ENCODE peak calls at places on chromosomes 5 and 9, in ten cellular contexts. One of them, this sample, is unnamed.

GRCh38 chr5:178788381-178789085 is 58.1 kb upstream of the ZNF354A start:
- DNase-seq in ELF-1: no peak
- DNase-seq in CD8-positive, alpha-beta memory T cell: no peak
- DNase-seq in Right ventricle myocardium superior: no peak
- DNase-seq in GM19239: no peak
- DNase-seq in left cardiac atrium: no peak
- DNase-seq in activated T-helper 1 cell treated with Interleukin-2 at 50 U/mL for 16 hours: no peak
- DNase-seq in GM04504: no peak
- DNase-seq in central memory CD8-positive, alpha-beta T cell: no peak
- DNase-seq in CD8-positive, alpha-beta T cell: no peak
- DNase-seq in this sample: no peak

GRCh38 chr5:105414067-105414466 is 1851.5 kb upstream of the NUDT12 start:
- DNase-seq in ELF-1: no peak
- DNase-seq in CD8-positive, alpha-beta T cell: no peak
- DNase-seq in central memory CD8-positive, alpha-beta T cell: no peak
- DNase-seq in CD8-positive, alpha-beta memory T cell: no peak
- DNase-seq in left cardiac atrium: no peak
- DNase-seq in Right ventricle myocardium superior: no peak
- DNase-seq in activated T-helper 1 cell treated with Interleukin-2 at 50 U/mL for 16 hours: no peak
- DNase-seq in GM04504: no peak
- DNase-seq in GM19239: no peak
- DNase-seq in this sample: no peak

GRCh38 chr5:2140501-2140900 is 257.8 kb upstream of the IRX4 start:
- DNase-seq in activated T-helper 1 cell treated with Interleukin-2 at 50 U/mL for 16 hours: no peak
- DNase-seq in GM19239: no peak
- DNase-seq in left cardiac atrium: no peak
- DNase-seq in Right ventricle myocardium superior: no peak
- DNase-seq in CD8-positive, alpha-beta memory T cell: no peak
- DNase-seq in CD8-positive, alpha-beta T cell: no peak
- DNase-seq in central memory CD8-positive, alpha-beta T cell: no peak
- DNase-seq in GM04504: no peak
- DNase-seq in ELF-1: no peak
- DNase-seq in this sample: no peak

GRCh38 chr9:121271368-121272351 is 3.7 kb downstream of the GSN start:
- DNase-seq in left cardiac atrium: peak; percentile 51
- DNase-seq in central memory CD8-positive, alpha-beta T cell: no peak
- DNase-seq in activated T-helper 1 cell treated with Interleukin-2 at 50 U/mL for 16 hours: no peak
- DNase-seq in CD8-positive, alpha-beta T cell: no peak
- DNase-seq in GM19239: no peak
- DNase-seq in Right ventricle myocardium superior: peak; percentile 72
- DNase-seq in ELF-1: no peak
- DNase-seq in CD8-positive, alpha-beta memory T cell: no peak
- DNase-seq in GM04504: no peak
- DNase-seq in this sample: no peak

GRCh38 chr5:142324871-142325676 is at the start of gene SPRY4:
- DNase-seq in GM19239: peak; percentile 70
- DNase-seq in left cardiac atrium: peak; percentile 95
- DNase-seq in CD8-positive, alpha-beta T cell: peak; percentile 87
- DNase-seq in activated T-helper 1 cell treated with Interleukin-2 at 50 U/mL for 16 hours: peak; percentile 69
- DNase-seq in ELF-1: peak; percentile 99
- DNase-seq in GM04504: peak; percentile 96
- DNase-seq in CD8-positive, alpha-beta memory T cell: peak; percentile 81
- DNase-seq in Right ventricle myocardium superior: peak; percentile 95
- DNase-seq in central memory CD8-positive, alpha-beta T cell: peak; percentile 33
- DNase-seq in this sample: peak; percentile 99

GRCh38 chr5:89263846-89264245 is 380.9 kb upstream of the MEF2C start:
- DNase-seq in GM19239: no peak
- DNase-seq in CD8-positive, alpha-beta T cell: no peak
- DNase-seq in Right ventricle myocardium superior: no peak
- DNase-seq in left cardiac atrium: no peak
- DNase-seq in CD8-positive, alpha-beta memory T cell: no peak
- DNase-seq in activated T-helper 1 cell treated with Interleukin-2 at 50 U/mL for 16 hours: no peak
- DNase-seq in GM04504: no peak
- DNase-seq in ELF-1: no peak
- DNase-seq in central memory CD8-positive, alpha-beta T cell: no peak
- DNase-seq in this sample: no peak

GRCh38 chr5:56269216-56269927 is 36.2 kb upstream of the ANKRD55 start:
- DNase-seq in GM04504: no peak
- DNase-seq in GM19239: peak; percentile 44
- DNase-seq in activated T-helper 1 cell treated with Interleukin-2 at 50 U/mL for 16 hours: no peak
- DNase-seq in ELF-1: peak; percentile 44
- DNase-seq in CD8-positive, alpha-beta T cell: no peak
- DNase-seq in CD8-positive, alpha-beta memory T cell: no peak
- DNase-seq in central memory CD8-positive, alpha-beta T cell: no peak
- DNase-seq in left cardiac atrium: no peak
- DNase-seq in Right ventricle myocardium superior: no peak
- DNase-seq in this sample: peak; percentile 38

GRCh38 chr5:96936431-96937221 is 746 bp downstream of the LNPEP start:
- DNase-seq in CD8-positive, alpha-beta T cell: peak; percentile 72
- DNase-seq in ELF-1: peak; percentile 40
- DNase-seq in GM04504: no peak
- DNase-seq in left cardiac atrium: peak; percentile 46
- DNase-seq in activated T-helper 1 cell treated with Interleukin-2 at 50 U/mL for 16 hours: peak; percentile 28
- DNase-seq in Right ventricle myocardium superior: peak; percentile 54
- DNase-seq in CD8-positive, alpha-beta memory T cell: peak; percentile 41
- DNase-seq in GM19239: no peak
- DNase-seq in central memory CD8-positive, alpha-beta T cell: peak; percentile 20
- DNase-seq in this sample: peak; percentile 45

GRCh38 chr9:121871431-121872025 is 220.1 kb downstream of the DAB2IP start:
- DNase-seq in GM04504: no peak
- DNase-seq in central memory CD8-positive, alpha-beta T cell: no peak
- DNase-seq in activated T-helper 1 cell treated with Interleukin-2 at 50 U/mL for 16 hours: no peak
- DNase-seq in CD8-positive, alpha-beta memory T cell: no peak
- DNase-seq in GM19239: no peak
- DNase-seq in Right ventricle myocardium superior: no peak
- DNase-seq in left cardiac atrium: no peak
- DNase-seq in ELF-1: no peak
- DNase-seq in CD8-positive, alpha-beta T cell: no peak
- DNase-seq in this sample: no peak

GRCh38 chr9:18857769-18858168 is 175.2 kb downstream of the SAXO1 start:
- DNase-seq in activated T-helper 1 cell treated with Interleukin-2 at 50 U/mL for 16 hours: no peak
- DNase-seq in Right ventricle myocardium superior: no peak
- DNase-seq in left cardiac atrium: no peak
- DNase-seq in GM19239: no peak
- DNase-seq in CD8-positive, alpha-beta T cell: no peak
- DNase-seq in CD8-positive, alpha-beta memory T cell: no peak
- DNase-seq in central memory CD8-positive, alpha-beta T cell: no peak
- DNase-seq in GM04504: peak; percentile 34
- DNase-seq in ELF-1: no peak
- DNase-seq in this sample: no peak

GRCh38 chr9:27395484-27395921 is 98.6 kb upstream of the EQTN start:
- DNase-seq in GM04504: no peak
- DNase-seq in ELF-1: peak; percentile 14
- DNase-seq in Right ventricle myocardium superior: no peak
- DNase-seq in CD8-positive, alpha-beta T cell: no peak
- DNase-seq in activated T-helper 1 cell treated with Interleukin-2 at 50 U/mL for 16 hours: no peak
- DNase-seq in GM19239: no peak
- DNase-seq in CD8-positive, alpha-beta memory T cell: no peak
- DNase-seq in central memory CD8-positive, alpha-beta T cell: no peak
- DNase-seq in left cardiac atrium: no peak
- DNase-seq in this sample: no peak

GRCh38 chr5:135885031-135885430 is 10.6 kb downstream of the IL9 start:
- DNase-seq in Right ventricle myocardium superior: no peak
- DNase-seq in central memory CD8-positive, alpha-beta T cell: no peak
- DNase-seq in activated T-helper 1 cell treated with Interleukin-2 at 50 U/mL for 16 hours: no peak
- DNase-seq in GM19239: no peak
- DNase-seq in GM04504: no peak
- DNase-seq in left cardiac atrium: no peak
- DNase-seq in ELF-1: no peak
- DNase-seq in CD8-positive, alpha-beta T cell: no peak
- DNase-seq in CD8-positive, alpha-beta memory T cell: no peak
- DNase-seq in this sample: no peak

GRCh38 chr9:6126377-6126776 is 89.2 kb upstream of the IL33 start:
- DNase-seq in CD8-positive, alpha-beta T cell: no peak
- DNase-seq in GM04504: no peak
- DNase-seq in ELF-1: peak; percentile 10
- DNase-seq in central memory CD8-positive, alpha-beta T cell: no peak
- DNase-seq in Right ventricle myocardium superior: no peak
- DNase-seq in GM19239: no peak
- DNase-seq in left cardiac atrium: no peak
- DNase-seq in CD8-positive, alpha-beta memory T cell: no peak
- DNase-seq in activated T-helper 1 cell treated with Interleukin-2 at 50 U/mL for 16 hours: no peak
- DNase-seq in this sample: no peak

GRCh38 chr5:1963941-1964451 is 81.3 kb upstream of the IRX4 start:
- DNase-seq in GM19239: no peak
- DNase-seq in GM04504: no peak
- DNase-seq in left cardiac atrium: no peak
- DNase-seq in ELF-1: no peak
- DNase-seq in central memory CD8-positive, alpha-beta T cell: no peak
- DNase-seq in activated T-helper 1 cell treated with Interleukin-2 at 50 U/mL for 16 hours: no peak
- DNase-seq in Right ventricle myocardium superior: no peak
- DNase-seq in CD8-positive, alpha-beta T cell: no peak
- DNase-seq in CD8-positive, alpha-beta memory T cell: no peak
- DNase-seq in this sample: no peak

GRCh38 chr5:132663771-132664695 is 6.1 kb downstream of the IL13 start:
- DNase-seq in ELF-1: no peak
- DNase-seq in Right ventricle myocardium superior: no peak
- DNase-seq in central memory CD8-positive, alpha-beta T cell: no peak
- DNase-seq in CD8-positive, alpha-beta memory T cell: peak; percentile 31
- DNase-seq in left cardiac atrium: no peak
- DNase-seq in GM04504: no peak
- DNase-seq in GM19239: peak; percentile 69
- DNase-seq in activated T-helper 1 cell treated with Interleukin-2 at 50 U/mL for 16 hours: no peak
- DNase-seq in CD8-positive, alpha-beta T cell: no peak
- DNase-seq in this sample: no peak

GRCh38 chr9:995192-995591 is 18.7 kb downstream of the DMRT3 start:
- DNase-seq in GM19239: no peak
- DNase-seq in central memory CD8-positive, alpha-beta T cell: no peak
- DNase-seq in Right ventricle myocardium superior: no peak
- DNase-seq in CD8-positive, alpha-beta T cell: no peak
- DNase-seq in GM04504: no peak
- DNase-seq in activated T-helper 1 cell treated with Interleukin-2 at 50 U/mL for 16 hours: no peak
- DNase-seq in ELF-1: no peak
- DNase-seq in left cardiac atrium: no peak
- DNase-seq in CD8-positive, alpha-beta memory T cell: no peak
- DNase-seq in this sample: no peak

GRCh38 chr5:126395198-126395597 is 28.0 kb upstream of the GRAMD2B start:
- DNase-seq in CD8-positive, alpha-beta T cell: no peak
- DNase-seq in ELF-1: peak; percentile 30
- DNase-seq in Right ventricle myocardium superior: no peak
- DNase-seq in GM19239: no peak
- DNase-seq in left cardiac atrium: no peak
- DNase-seq in central memory CD8-positive, alpha-beta T cell: no peak
- DNase-seq in activated T-helper 1 cell treated with Interleukin-2 at 50 U/mL for 16 hours: no peak
- DNase-seq in GM04504: no peak
- DNase-seq in CD8-positive, alpha-beta memory T cell: no peak
- DNase-seq in this sample: no peak

GRCh38 chr9:109440797-109441287 is 57.3 kb downstream of the PTPN3 start:
- DNase-seq in GM04504: peak; percentile 51
- DNase-seq in Right ventricle myocardium superior: no peak
- DNase-seq in activated T-helper 1 cell treated with Interleukin-2 at 50 U/mL for 16 hours: peak; percentile 4
- DNase-seq in ELF-1: peak; percentile 74
- DNase-seq in CD8-positive, alpha-beta memory T cell: no peak
- DNase-seq in GM19239: peak; percentile 72
- DNase-seq in CD8-positive, alpha-beta T cell: no peak
- DNase-seq in left cardiac atrium: peak; percentile 39
- DNase-seq in central memory CD8-positive, alpha-beta T cell: no peak
- DNase-seq in this sample: peak; percentile 94

GRCh38 chr5:18052569-18052968 is 418.3 kb downstream of the TAF11L14 start:
- DNase-seq in left cardiac atrium: no peak
- DNase-seq in CD8-positive, alpha-beta memory T cell: no peak
- DNase-seq in ELF-1: no peak
- DNase-seq in activated T-helper 1 cell treated with Interleukin-2 at 50 U/mL for 16 hours: no peak
- DNase-seq in Right ventricle myocardium superior: no peak
- DNase-seq in CD8-positive, alpha-beta T cell: no peak
- DNase-seq in central memory CD8-positive, alpha-beta T cell: no peak
- DNase-seq in GM04504: no peak
- DNase-seq in GM19239: no peak
- DNase-seq in this sample: no peak

GRCh38 chr5:123937230-123937629 is 425.3 kb downstream of the CSNK1G3 start:
- DNase-seq in CD8-positive, alpha-beta memory T cell: no peak
- DNase-seq in GM04504: peak; percentile 35
- DNase-seq in activated T-helper 1 cell treated with Interleukin-2 at 50 U/mL for 16 hours: no peak
- DNase-seq in ELF-1: peak; percentile 70
- DNase-seq in GM19239: no peak
- DNase-seq in left cardiac atrium: no peak
- DNase-seq in central memory CD8-positive, alpha-beta T cell: no peak
- DNase-seq in Right ventricle myocardium superior: no peak
- DNase-seq in CD8-positive, alpha-beta T cell: no peak
- DNase-seq in this sample: peak; percentile 36

GRCh38 chr9:33868430-33869000 is 51.6 kb downstream of the UBE2R2 start:
- DNase-seq in left cardiac atrium: no peak
- DNase-seq in GM19239: no peak
- DNase-seq in ELF-1: no peak
- DNase-seq in CD8-positive, alpha-beta T cell: no peak
- DNase-seq in central memory CD8-positive, alpha-beta T cell: no peak
- DNase-seq in CD8-positive, alpha-beta memory T cell: no peak
- DNase-seq in GM04504: no peak
- DNase-seq in activated T-helper 1 cell treated with Interleukin-2 at 50 U/mL for 16 hours: no peak
- DNase-seq in Right ventricle myocardium superior: no peak
- DNase-seq in this sample: no peak

This sample was measured in RWPE1.